ENCODE peak calls at places on chromosome 21, in seven cellular contexts. Q, R, N, K, G, A and C are unnamed samples. For H3K4me1, the result is how much of the 10 kb centered on the place peaks cover.

GRCh38 chr21:27464643-27465042 is 497.8 kb upstream of the ADAMTS5 start:
- DNase-seq in Q (no peak), R (no peak), N (peak), K (no peak), G (no peak), A (no peak), C (no peak)

GRCh38 chr21:45584786-45585185 is 42.5 kb upstream of the SLC19A1 start:
- DNase-seq in Q (no peak), R (no peak), N (no peak), K (no peak), G (no peak), A (no peak), C (no peak)

GRCh38 chr21:27837933-27838332 is 871.0 kb upstream of the ADAMTS5 start:
- DNase-seq in Q (no peak), R (no peak), N (no peak), K (no peak), G (no peak), A (no peak), C (no peak)

GRCh38 chr21:31184462-31184861 is 146.2 kb upstream of the KRTAP19-8 start:
- DNase-seq in Q (no peak), R (no peak), N (no peak), K (no peak), G (no peak), A (no peak), C (no peak)

GRCh38 chr21:27292851-27293638 is 326.2 kb upstream of the ADAMTS5 start:
- DNase-seq in Q (no peak), R (no peak), N (no peak), K (no peak), G (no peak), A (no peak), C (no peak)

GRCh38 chr21:27371688-27372331 is 404.9 kb upstream of the ADAMTS5 start:
- DNase-seq in Q (no peak), R (peak), N (no peak), K (no peak), G (no peak), A (no peak), C (peak)

GRCh38 chr21:24418671-24419070 is 1188.6 kb downstream of the MRPL39 start:
- DNase-seq in Q (no peak), R (no peak), N (no peak), K (no peak), G (no peak), A (no peak), C (no peak)

GRCh38 chr21:25424045-25424444 is 183.2 kb downstream of the MRPL39 start:
- DNase-seq in Q (no peak), R (no peak), N (no peak), K (no peak), G (no peak), A (no peak), C (no peak)

GRCh38 chr21:27647921-27648320 is 681.0 kb upstream of the ADAMTS5 start:
- DNase-seq in Q (no peak), R (no peak), N (peak), K (no peak), G (no peak), A (no peak), C (no peak)

GRCh38 chr21:29789393-29789792 is 150.4 kb downstream of the GRIK1 start:
- DNase-seq in Q (no peak), R (no peak), N (no peak), K (no peak), G (no peak), A (no peak), C (no peak)

GRCh38 chr21:27132270-27132669 is 165.4 kb upstream of the ADAMTS5 start:
- DNase-seq in Q (no peak), R (peak), N (no peak), K (no peak), G (no peak), A (no peak), C (peak)

GRCh38 chr21:9763306-9763705 is 758.1 kb upstream of the TPTE start:
- DNase-seq in Q (no peak), R (no peak), N (no peak), K (no peak), G (no peak), A (no peak), C (no peak)

GRCh38 chr21:34965200-34966174 is 83.6 kb downstream of the RUNX1 start:
- DNase-seq in Q (no peak), R (peak), N (peak), K (no peak), G (no peak), A (no peak), C (no peak)

GRCh38 chr21:14712121-14712520 is 166.0 kb upstream of the SAMSN1 start:
- DNase-seq in Q (no peak), R (no peak), N (peak), K (no peak), G (no peak), A (no peak), C (peak)

GRCh38 chr21:32141009-32141357 is 137.9 kb downstream of the MIS18A start:
- DNase-seq in Q (no peak), R (no peak), N (no peak), K (no peak), G (no peak), A (no peak), C (no peak)

GRCh38 chr21:29154270-29154669 is 23.8 kb downstream of the MAP3K7CL start:
- DNase-seq in Q (no peak), R (no peak), N (no peak), K (no peak), G (no peak), A (no peak), C (peak)

GRCh38 chr21:34992736-34993135 is 56.4 kb downstream of the RUNX1 start:
- DNase-seq in Q (peak), R (peak), N (no peak), K (no peak), G (no peak), A (no peak), C (no peak)

GRCh38 chr21:34511787-34512451 is at the start of gene KCNE1:
- DNase-seq in Q (no peak), R (no peak), N (no peak), K (no peak), G (no peak), A (no peak), C (no peak)

GRCh38 chr21:31558839-31559367 is 100.6 kb upstream of the SOD1 start:
- DNase-seq in Q (peak), R (peak), N (peak), K (peak), G (peak), A (peak), C (peak)

GRCh38 chr21:34912022-34912933 is 136.8 kb downstream of the RUNX1 start:
- DNase-seq in Q (no peak), R (no peak), N (peak), K (no peak), G (no peak), A (no peak), C (no peak)

GRCh38 chr21:18041012-18041411 is 203.6 kb upstream of the CHODL start:
- DNase-seq in Q (no peak), R (no peak), N (peak), K (peak), G (peak), A (no peak), C (peak)

GRCh38 chr21:25171438-25171837 is 435.8 kb downstream of the MRPL39 start:
- DNase-seq in Q (no peak), R (peak), N (peak), K (peak), G (no peak), A (no peak), C (peak)

GRCh38 chr21:44949161-44950015 is 9.6 kb downstream of the SLX9 start:
- DNase-seq in Q (peak), R (peak), N (peak), K (no peak), G (peak), A (peak), C (peak)

GRCh38 chr21:45523411-45524101 is 18.7 kb downstream of the SLC19A1 start:
- DNase-seq in Q (peak), R (no peak), N (no peak), K (no peak), G (no peak), A (no peak), C (no peak)

GRCh38 chr21:28513450-28513849 is 479.2 kb downstream of the LTN1 start:
- DNase-seq in Q (no peak), R (peak), N (no peak), K (peak), G (no peak), A (no peak), C (no peak)

GRCh38 chr21:30561957-30562356 is 843 bp upstream of the KRTAP19-7 start:
- DNase-seq in Q (no peak), R (no peak), N (no peak), K (no peak), G (no peak), A (no peak), C (no peak)

GRCh38 chr21:30199989-30200388 is 15.9 kb downstream of the CLDN8 start:
- DNase-seq in Q (no peak), R (no peak), N (no peak), K (no peak), G (no peak), A (no peak), C (no peak)

GRCh38 chr21:35575280-35575915 is 484.9 kb downstream of the SETD4 start:
- DNase-seq in Q (no peak), R (peak), N (no peak), K (no peak), G (no peak), A (no peak), C (peak)

DNA sequence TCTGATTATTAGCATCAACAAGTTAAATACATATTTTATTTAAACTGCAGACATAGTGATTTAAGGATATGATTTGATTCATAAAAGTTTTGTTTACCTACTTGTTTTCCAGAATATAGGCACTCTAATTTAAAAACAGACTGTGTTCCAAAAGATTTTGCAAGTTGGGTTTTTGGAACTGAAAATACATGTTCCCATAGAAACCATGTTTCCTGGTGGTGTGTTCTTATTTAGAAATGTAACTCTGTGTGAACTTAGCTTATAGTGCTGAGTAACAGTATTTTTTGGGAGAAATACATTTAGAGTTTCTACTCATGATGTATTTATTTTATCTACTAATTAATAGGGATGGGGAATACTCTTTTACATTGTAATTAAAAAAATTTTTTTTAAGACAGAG is 21.8 kb downstream of the USP25 start:
- DNase-seq in Q (no peak), R (no peak), N (no peak), K (no peak), G (no peak), A (no peak), C (no peak)
- H3K4me1 ChIP-seq in Q (under half), R (under half), N (under half), K (under half), G (under half), A (under half), C (under half)

GRCh38 chr21:39025198-39025597 is 158.1 kb downstream of the PSMG1 start:
- DNase-seq in Q (no peak), R (no peak), N (no peak), K (no peak), G (no peak), A (no peak), C (no peak)

GRCh38 chr21:39024538-39024937 is 158.7 kb downstream of the PSMG1 start:
- DNase-seq in Q (no peak), R (no peak), N (no peak), K (no peak), G (no peak), A (no peak), C (no peak)

GRCh38 chr21:39021475-39021832 is 161.8 kb downstream of the PSMG1 start:
- DNase-seq in Q (no peak), R (no peak), N (no peak), K (no peak), G (no peak), A (no peak), C (no peak)

GRCh38 chr21:39022035-39022900 is 161.0 kb downstream of the PSMG1 start:
- DNase-seq in Q (no peak), R (no peak), N (no peak), K (no peak), G (no peak), A (no peak), C (no peak)

DNA sequence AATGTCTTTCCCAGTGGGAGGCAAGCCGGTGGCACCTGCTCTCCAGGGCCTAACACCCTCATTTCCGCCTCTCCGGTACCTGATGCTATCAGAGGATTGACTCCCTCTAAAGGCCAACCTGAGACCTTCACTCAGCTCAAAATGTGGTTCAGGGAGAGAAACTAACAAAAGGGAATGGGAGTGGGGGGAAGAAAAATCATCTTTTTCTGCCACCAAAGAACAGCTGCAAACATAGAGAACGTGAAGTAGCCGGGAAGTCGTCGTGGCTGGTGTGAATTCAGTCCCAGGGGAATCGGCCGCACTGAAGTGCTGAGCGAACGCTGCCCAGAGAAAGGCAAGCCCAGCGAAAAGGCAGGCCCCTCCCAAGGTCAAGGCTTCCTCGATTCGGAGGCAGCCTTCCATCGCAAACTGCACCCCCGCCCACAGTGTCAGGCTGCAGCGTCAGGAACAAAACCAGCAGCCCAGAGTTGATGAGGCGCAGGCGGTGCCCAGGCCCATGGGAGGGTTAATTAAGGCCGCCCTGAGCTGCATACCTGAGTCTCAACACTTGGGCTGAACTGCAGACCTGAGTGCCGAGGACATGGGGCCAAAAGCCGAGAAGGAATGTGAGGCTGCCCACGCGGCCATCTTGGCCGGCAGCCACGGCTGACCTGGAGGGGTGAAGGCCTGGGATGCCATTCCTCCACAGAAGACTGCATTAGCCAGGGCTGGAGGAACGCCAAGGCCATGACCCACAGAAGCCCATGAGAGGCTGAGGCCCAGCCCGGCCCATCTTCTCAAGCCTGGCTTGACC is 160.2 kb downstream of the PSMG1 start:
- DNase-seq in Q (peak), R (peak), N (no peak), K (no peak), G (no peak), A (peak), C (peak)
- H3K27ac ChIP-seq in Q (peak), R (peak), N (no peak), K (no peak), G (no peak), A (no peak), C (peak)

GRCh38 chr21:46641656-46642055 is 6.2 kb downstream of the PRMT2 start:
- DNase-seq in Q (no peak), R (no peak), N (no peak), K (no peak), G (no peak), A (no peak), C (no peak)
- H3K4me1 ChIP-seq in Q (under half), R (under half), N (under half), K (under half), G (under half), A (under half), C (under half)

GRCh38 chr21:36773995-36774394 is 75.1 kb downstream of the SIM2 start:
- DNase-seq in Q (no peak), R (no peak), N (no peak), K (no peak), G (no peak), A (no peak), C (peak)
- H3K27ac ChIP-seq in Q (no peak), R (no peak), N (no peak), K (no peak), G (no peak), A (no peak), C (peak)

GRCh38 chr21:38794978-38795377 is 10.8 kb upstream of the ETS2 start:
- DNase-seq in Q (no peak), R (no peak), N (no peak), K (no peak), G (no peak), A (no peak), C (no peak)
- H3K4me1 ChIP-seq in Q (under half), R (under half), N (half or more), K (under half), G (under half), A (under half), C (under half)

DNA sequence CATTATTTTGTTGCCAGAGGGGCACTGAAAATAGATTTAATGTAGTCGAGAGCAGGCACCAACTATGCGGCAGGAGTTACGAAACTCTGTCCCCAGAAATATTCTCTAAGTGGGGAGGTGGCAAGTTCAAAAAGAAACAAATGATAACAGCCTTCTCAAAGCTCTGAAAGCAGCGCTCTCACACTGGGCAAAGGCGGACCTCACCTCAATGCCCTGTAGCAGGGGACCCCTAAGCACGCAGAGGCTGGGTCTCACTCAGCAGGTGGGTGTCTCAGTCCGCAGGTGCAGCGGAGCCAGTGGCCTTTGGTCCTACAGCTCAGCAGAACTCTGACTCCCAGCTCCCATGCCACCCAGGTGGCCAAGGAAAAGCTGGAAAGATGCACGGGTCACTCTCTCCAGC is 21.8 kb upstream of the TMPRSS2 start:
- DNase-seq in Q (no peak), R (no peak), N (no peak), K (no peak), G (no peak), A (no peak), C (no peak)
- H3K27ac ChIP-seq in Q (no peak), R (no peak), N (no peak), K (no peak), G (no peak), A (no peak), C (no peak)

DNA sequence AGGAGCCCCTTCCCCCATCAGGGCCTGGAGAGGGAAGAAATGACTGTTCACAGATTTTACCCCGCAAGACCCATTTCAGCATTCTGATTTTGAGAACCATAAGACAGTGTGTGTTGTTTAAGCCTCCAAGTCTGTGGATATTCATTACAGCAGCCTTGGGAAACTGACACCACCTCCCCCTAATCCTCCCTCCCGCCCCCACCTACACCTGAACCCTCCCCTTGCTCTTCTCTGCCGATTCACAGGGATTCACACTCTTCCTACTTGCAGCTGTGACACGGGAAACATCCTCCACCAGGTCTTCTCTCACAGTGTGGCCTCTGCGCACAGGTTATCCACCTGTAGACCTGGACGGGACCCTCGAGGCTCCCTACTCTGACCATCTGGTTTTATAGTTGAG is 50.1 kb downstream of the RIPK4 start:
- DNase-seq in Q (no peak), R (no peak), N (no peak), K (no peak), G (no peak), A (no peak), C (no peak)
- H3K4me1 ChIP-seq in Q (under half), R (under half), N (under half), K (under half), G (under half), A (under half), C (under half)

GRCh38 chr21:41954654-41955499 is 1.1 kb upstream of the C2CD2 start:
- DNase-seq in Q (no peak), R (no peak), N (no peak), K (no peak), G (no peak), A (no peak), C (no peak)

GRCh38 chr21:41953831-41954653 is at the start of gene C2CD2:
- DNase-seq in Q (no peak), R (peak), N (peak), K (peak), G (peak), A (peak), C (peak)

GRCh38 chr21:41951876-41952567 is 1.8 kb downstream of the C2CD2 start:
- DNase-seq in Q (no peak), R (no peak), N (no peak), K (no peak), G (no peak), A (no peak), C (no peak)

GRCh38 chr21:41952568-41953248 is 1.1 kb downstream of the C2CD2 start:
- DNase-seq in Q (no peak), R (peak), N (peak), K (no peak), G (no peak), A (no peak), C (peak)

DNA sequence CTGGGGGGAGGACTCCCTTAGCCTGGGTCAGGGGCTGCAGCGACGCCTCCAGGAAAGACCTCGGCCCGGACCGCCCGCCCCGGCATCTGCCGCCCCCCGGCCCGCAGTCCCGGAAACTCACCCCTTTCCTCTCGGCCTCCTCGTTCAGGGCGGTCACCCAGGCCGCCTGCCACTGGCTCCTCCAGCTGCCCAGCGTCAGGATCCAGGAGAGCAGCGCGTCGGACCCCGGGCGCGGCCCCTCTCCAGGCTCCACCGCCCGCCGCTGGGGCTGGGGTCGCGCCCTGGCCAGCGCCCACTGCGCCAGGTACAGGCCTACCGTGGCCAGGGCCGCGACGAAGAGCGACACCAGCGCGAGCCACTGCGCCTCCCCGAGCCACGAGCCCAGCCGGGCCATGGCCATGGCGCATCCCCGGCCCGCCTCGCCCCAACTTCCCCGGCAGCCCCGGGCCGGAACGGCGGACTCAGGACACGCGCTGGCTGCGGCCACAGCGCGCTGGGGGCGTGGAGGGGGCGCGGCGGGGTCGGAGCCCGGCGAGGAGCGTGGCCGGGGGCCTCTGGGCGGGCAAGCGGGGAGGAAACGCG is 478 bp downstream of the C2CD2 start:
- DNase-seq in Q (no peak), R (no peak), N (peak), K (no peak), G (no peak), A (peak), C (peak)
- H3K27ac ChIP-seq in Q (peak), R (peak), N (peak), K (peak), G (no peak), A (no peak), C (peak)

GRCh38 chr21:33293136-33293535 is 27.0 kb downstream of the IL10RB start:
- DNase-seq in Q (no peak), R (no peak), N (no peak), K (no peak), G (no peak), A (no peak), C (no peak)
- H3K4me1 ChIP-seq in Q (under half), R (under half), N (under half), K (under half), G (under half), A (under half), C (under half)

GRCh38 chr21:42365770-42366169 is 565 bp downstream of the TFF1 start:
- DNase-seq in Q (no peak), R (no peak), N (no peak), K (no peak), G (no peak), A (no peak), C (no peak)

GRCh38 chr21:42367379-42368165 is 1.2 kb upstream of the TFF1 start:
- DNase-seq in Q (no peak), R (no peak), N (peak), K (no peak), G (no peak), A (no peak), C (no peak)

GRCh38 chr21:42364304-42364865 is 1.9 kb downstream of the TFF1 start:
- DNase-seq in Q (no peak), R (no peak), N (no peak), K (no peak), G (no peak), A (no peak), C (no peak)

GRCh38 chr21:42363331-42363730 is 3.0 kb downstream of the TFF1 start:
- DNase-seq in Q (no peak), R (no peak), N (peak), K (no peak), G (no peak), A (no peak), C (no peak)

GRCh38 chr21:42366292-42367010 is at the start of gene TFF1:
- DNase-seq in Q (no peak), R (peak), N (peak), K (no peak), G (no peak), A (no peak), C (no peak)
- H3K27ac ChIP-seq in Q (no peak), R (no peak), N (peak), K (no peak), G (no peak), A (no peak), C (no peak)